ENCODE peak calls at places on chromosomes 13 and 19, in five cellular contexts. Q is kidney glomerular epithelial cell; Y is HT1080; A is activated CD4-positive, alpha-beta T cell treated with anti-CD3 and anti-CD28 coated beads, Interleukin-2, amount 10 ng/mL, durations not matched to agents 7 days and 5 days; B is cardiac muscle cell. V is an unnamed sample.

GRCh38 chr13:43227721-43228120 is 204.3 kb downstream of the DNAJC15 start:
- DNase-seq in Y (peak), B (no peak), A (no peak), Q (no peak), V (no peak)

GRCh38 chr13:32829676-32830091 is 186.5 kb upstream of the KL start:
- DNase-seq in B (no peak), Q (peak), A (no peak), Y (peak), V (no peak)

GRCh38 chr19:41563847-41564514 is 12.0 kb upstream of the CEACAM21 start:
- DNase-seq in A (peak), Y (no peak), Q (no peak), B (no peak), V (peak)

GRCh38 chr19:49340069-49340864 is 5.1 kb downstream of the CD37 start:
- DNase-seq in A (no peak), Q (no peak), Y (no peak), B (peak), V (no peak)

GRCh38 chr19:29266001-29266400 is 53.0 kb upstream of the UQCRFS1 start:
- DNase-seq in Q (no peak), Y (no peak), B (no peak), A (no peak), V (no peak)

GRCh38 chr13:23966221-23966690 is 69.0 kb upstream of the C1QTNF9B start:
- DNase-seq in A (no peak), B (no peak), Q (no peak), Y (no peak), V (no peak)

GRCh38 chr19:3397266-3398022 is 31.1 kb downstream of the NFIC start:
- DNase-seq in A (no peak), Y (peak), Q (peak), B (no peak), V (no peak)

GRCh38 chr19:2421581-2422306 is 5.6 kb downstream of the TIMM13 start:
- DNase-seq in B (no peak), A (no peak), Q (no peak), Y (no peak), V (no peak)

GRCh38 chr13:44079413-44080205 is 199.9 kb downstream of the LACC1 start:
- DNase-seq in Q (no peak), B (no peak), Y (no peak), A (no peak), V (no peak)

GRCh38 chr13:106990594-106990993 is 422.7 kb upstream of the ARGLU1 start:
- DNase-seq in A (no peak), Y (no peak), B (no peak), Q (no peak), V (no peak)

GRCh38 chr19:36489920-36490415 is 607 bp upstream of the ZNF566 start:
- DNase-seq in Q (peak), B (peak), Y (peak), A (peak), V (peak)

GRCh38 chr13:25581351-25581750 is 209.6 kb downstream of the ATP8A2 start:
- DNase-seq in Y (no peak), B (no peak), Q (no peak), A (no peak), V (no peak)

GRCh38 chr13:30804474-30804873 is 69.1 kb downstream of the ALOX5AP start:
- DNase-seq in Q (no peak), Y (no peak), A (no peak), B (no peak), V (no peak)

GRCh38 chr13:112453207-112453829 is 77.2 kb downstream of the SPACA7 start:
- DNase-seq in Q (no peak), A (no peak), Y (no peak), B (no peak), V (peak)

GRCh38 chr13:40784540-40784939 is 4.9 kb upstream of the SLC25A15 start:
- DNase-seq in Q (no peak), Y (no peak), B (no peak), A (no peak), V (no peak)

GRCh38 chr13:29844441-29844840 is 6.0 kb downstream of the UBL3 start:
- DNase-seq in Q (no peak), Y (no peak), B (no peak), A (no peak), V (no peak)

GRCh38 chr19:16442386-16443276 is 29.1 kb downstream of the EPS15L1 start:
- DNase-seq in B (peak), Y (no peak), Q (no peak), A (no peak), V (no peak)

GRCh38 chr13:23512762-23513395 is 57.3 kb upstream of the TNFRSF19 start:
- DNase-seq in A (no peak), B (no peak), Q (no peak), Y (no peak), V (no peak)

GRCh38 chr13:78660130-78660857 is 1.3 kb upstream of the OBI1 start:
- DNase-seq in A (peak), Q (no peak), Y (no peak), B (no peak), V (no peak)

GRCh38 chr13:75196112-75196855 is 285.7 kb downstream of the TBC1D4 start:
- DNase-seq in A (no peak), Y (no peak), Q (no peak), B (no peak), V (no peak)

GRCh38 chr19:46860846-46861690 is at the start of gene ARHGAP35:
- DNase-seq in A (peak), Y (no peak), B (no peak), Q (no peak), V (peak)

GRCh38 chr13:96771501-96772367 is 222.5 kb downstream of the OXGR1 start:
- DNase-seq in B (no peak), Q (no peak), A (no peak), Y (no peak), V (no peak)